ENCODE peak calls at places on chromosomes 6 and 20, in eight cellular contexts. H is bronchial epithelial cell; K is left ventricle myocardium inferior; V is ascending aorta; S is CD8-positive, alpha-beta T cell; G is cardiac fibroblast; I is IMR-90; D is CD8-positive, alpha-beta memory T cell. E is an unnamed sample.

GRCh38 chr20:62615750-62616251 is 26.5 kb upstream of the SLCO4A1 start:
- DNase-seq in D (no peak), K (no peak), S (no peak), V (no peak), G (no peak), H (no peak), I (no peak), E (peak)

GRCh38 chr6:44564906-44565524 is 177.5 kb downstream of the CDC5L start:
- DNase-seq in V (no peak), H (no peak), G (no peak), K (no peak), I (no peak), S (no peak), D (no peak), E (no peak)

GRCh38 chr6:134619789-134620188 is 301.9 kb upstream of the SGK1 start:
- DNase-seq in S (no peak), D (no peak), K (no peak), I (peak), H (peak), G (peak), V (no peak), E (no peak)

GRCh38 chr20:48717095-48717958 is 110.5 kb downstream of the PREX1 start:
- DNase-seq in D (no peak), I (no peak), S (no peak), K (no peak), V (no peak), H (no peak), G (no peak), E (no peak)

GRCh38 chr6:13488015-13488895 is 855 bp upstream of the GFOD1 start:
- DNase-seq in G (peak), D (no peak), H (no peak), V (no peak), I (peak), S (no peak), K (peak), E (peak)

GRCh38 chr20:19012671-19013070 is 199.1 kb downstream of the SCP2D1 start:
- DNase-seq in D (no peak), H (peak), K (no peak), S (no peak), G (peak), V (no peak), I (no peak), E (peak)

GRCh38 chr20:58145506-58146080 is 82.9 kb downstream of the ANKRD60 start:
- DNase-seq in S (no peak), D (no peak), K (no peak), I (no peak), G (no peak), V (no peak), H (no peak), E (no peak)

GRCh38 chr20:45011108-45011526 is 44.8 kb downstream of the STK4 start:
- DNase-seq in S (peak), K (peak), V (no peak), G (peak), I (peak), H (peak), D (peak), E (no peak)

GRCh38 chr6:52049252-52050050 is 38.0 kb downstream of the PKHD1 start:
- DNase-seq in K (no peak), V (no peak), G (peak), S (no peak), D (no peak), I (peak), H (peak), E (no peak)

GRCh38 chr6:30842754-30843610 is 41.3 kb upstream of the DDR1 start:
- DNase-seq in I (no peak), K (no peak), H (no peak), V (no peak), G (no peak), D (no peak), S (no peak), E (no peak)

GRCh38 chr6:89776583-89777233 is 42.9 kb downstream of the MDN1 start:
- DNase-seq in V (no peak), G (no peak), H (peak), D (no peak), K (no peak), S (no peak), I (no peak), E (no peak)

GRCh38 chr6:156977527-156978291 is 200.5 kb downstream of the ARID1B start:
- DNase-seq in G (peak), K (no peak), H (peak), D (no peak), V (no peak), S (no peak), I (peak), E (no peak)

GRCh38 chr20:3315110-3315509 is 76.1 kb upstream of the SLC4A11 start:
- DNase-seq in I (no peak), S (no peak), D (no peak), H (no peak), V (no peak), G (no peak), K (no peak), E (no peak)

GRCh38 chr6:46815130-46815529 is 21.9 kb downstream of the MEP1A start:
- DNase-seq in S (no peak), G (no peak), I (no peak), K (no peak), V (no peak), H (peak), D (no peak), E (no peak)

DNA sequence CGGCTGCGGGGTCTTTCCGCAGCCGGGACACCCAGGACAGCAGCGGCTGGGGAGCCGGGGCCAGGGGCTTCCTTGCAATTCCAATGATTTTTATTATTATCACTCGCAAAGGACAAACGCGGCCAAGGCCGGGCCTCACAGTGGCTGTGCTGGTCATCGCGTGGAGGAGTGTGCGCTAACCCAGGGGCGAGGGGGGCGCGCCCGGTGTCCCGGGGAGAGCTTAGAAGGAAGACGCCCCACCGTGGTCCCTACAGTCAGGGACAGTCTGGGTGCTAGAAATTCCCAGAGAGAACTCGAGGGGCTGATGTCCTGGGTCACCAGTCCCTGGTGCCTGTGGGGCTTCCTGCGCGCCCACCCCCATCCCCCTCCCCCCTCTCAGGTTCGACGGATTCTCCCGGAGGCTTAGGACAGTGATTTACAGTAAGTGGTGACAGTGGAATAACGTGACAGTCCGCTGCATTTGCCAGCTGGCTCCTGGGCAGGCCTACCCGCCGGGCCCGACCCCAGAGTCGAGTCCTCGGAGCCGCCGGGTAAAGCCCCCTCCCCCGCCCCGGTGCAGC is 9.5 kb downstream of the FOXC1 start:
- DNase-seq in K (no peak), G (no peak), I (no peak), H (no peak), D (no peak), S (no peak), V (no peak), E (peak)
- H3K4me3 ChIP-seq in K (peak), G (no peak), I (no peak), H (no peak), D (no peak), S (no peak), V (peak), E (no peak)

GRCh38 chr20:5156670-5157448 is 30.1 kb downstream of the CDS2 start:
- DNase-seq in H (no peak), G (peak), D (no peak), V (no peak), K (no peak), I (peak), S (no peak), E (no peak)
- H3K4me3 ChIP-seq in H (no peak), G (no peak), D (no peak), V (no peak), K (no peak), I (no peak), S (no peak), E (no peak)

DNA sequence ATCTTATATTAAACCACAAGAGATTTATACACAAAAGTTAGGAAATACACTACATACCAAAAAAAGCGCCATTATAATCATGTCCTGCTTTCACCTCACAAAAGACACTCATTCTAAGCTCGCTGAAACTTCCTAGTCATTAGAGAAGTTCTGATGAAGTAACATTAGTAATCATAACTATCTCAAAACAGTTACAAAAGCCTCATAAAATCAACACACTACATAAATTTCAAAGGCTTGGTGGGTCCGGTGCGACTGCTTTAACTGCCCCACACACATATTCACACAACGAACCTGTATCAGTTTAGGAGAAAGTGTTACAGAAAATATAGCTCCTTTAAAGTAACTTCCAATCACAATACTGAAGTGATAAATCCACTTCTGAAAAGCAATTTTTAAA is 1.9 kb downstream of the PHIP start:
- DNase-seq in G (peak), S (no peak), H (peak), K (no peak), I (peak), V (no peak), D (no peak), E (no peak)
- H3K4me3 ChIP-seq in G (peak), S (peak), H (peak), K (peak), I (peak), V (peak), D (peak), E (peak)

GRCh38 chr20:32661820-32662528 is 11.8 kb downstream of the C20orf203 start:
- DNase-seq in K (no peak), H (no peak), D (no peak), I (no peak), G (no peak), V (no peak), S (no peak), E (no peak)
- H3K4me3 ChIP-seq in K (no peak), H (no peak), D (no peak), I (no peak), G (no peak), V (no peak), S (no peak), E (no peak)

GRCh38 chr6:107706516-107706915 is 117.6 kb downstream of the SCML4 start:
- DNase-seq in H (no peak), D (no peak), G (no peak), I (no peak), S (no peak), K (no peak), V (no peak), E (no peak)

GRCh38 chr6:107701231-107701630 is 122.9 kb downstream of the SCML4 start:
- DNase-seq in D (no peak), S (no peak), H (no peak), G (no peak), K (no peak), I (no peak), V (no peak), E (no peak)

GRCh38 chr6:107707346-107708270 is 116.5 kb downstream of the SCML4 start:
- DNase-seq in D (no peak), V (no peak), H (no peak), S (no peak), G (no peak), K (no peak), I (no peak), E (no peak)

GRCh38 chr6:107708435-107708834 is 115.7 kb downstream of the SCML4 start:
- DNase-seq in K (no peak), G (no peak), I (no peak), V (no peak), S (no peak), D (no peak), H (no peak), E (no peak)

GRCh38 chr6:107704377-107705013 is 119.6 kb downstream of the SCML4 start:
- DNase-seq in S (no peak), G (peak), H (peak), V (no peak), K (no peak), I (peak), D (no peak), E (no peak)
- H3K4me3 ChIP-seq in S (no peak), G (peak), H (no peak), V (no peak), K (no peak), I (no peak), D (no peak), E (no peak)

GRCh38 chr6:53671111-53671510 is 5.6 kb upstream of the KLHL31 start:
- DNase-seq in S (no peak), D (no peak), I (peak), K (no peak), V (no peak), G (no peak), H (peak), E (no peak)

GRCh38 chr6:53669592-53669991 is 4.0 kb upstream of the KLHL31 start:
- DNase-seq in K (no peak), S (no peak), D (no peak), H (no peak), I (no peak), V (no peak), G (no peak), E (no peak)

GRCh38 chr6:53672232-53672631 is 6.7 kb upstream of the KLHL31 start:
- DNase-seq in K (no peak), H (no peak), I (no peak), V (no peak), D (no peak), S (no peak), G (no peak), E (no peak)

DNA sequence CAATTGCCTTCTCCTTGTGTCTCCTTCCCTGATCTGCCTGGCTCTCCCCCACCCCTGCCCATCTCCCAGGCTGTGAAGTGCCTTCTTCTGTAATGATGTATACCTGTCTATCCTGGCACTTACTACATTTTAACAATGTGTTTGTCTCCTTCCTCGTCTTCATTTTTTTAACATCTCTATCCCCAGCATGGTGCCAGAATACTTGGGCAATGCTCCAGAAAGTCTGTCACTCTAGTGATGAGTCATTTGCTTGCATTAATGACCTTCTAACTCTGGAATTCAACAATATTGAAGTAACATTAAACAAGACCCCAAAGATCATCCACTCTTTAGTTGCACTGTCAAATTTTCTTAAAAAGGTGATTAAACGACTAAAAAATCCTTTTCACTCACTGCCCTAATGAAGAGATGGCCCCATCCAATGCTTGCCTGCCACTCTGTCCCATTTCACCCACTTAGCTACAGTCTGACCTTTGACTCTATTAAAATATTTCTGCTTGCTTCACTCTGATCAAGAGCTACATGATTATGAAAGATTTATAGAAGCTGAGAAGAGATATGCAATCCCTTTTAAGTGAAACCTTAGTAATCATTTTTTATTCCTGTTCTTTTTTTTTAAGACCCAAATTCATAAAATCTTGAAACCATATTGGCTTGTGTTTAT is 7.7 kb upstream of the KLHL31 start:
- DNase-seq in D (no peak), K (no peak), H (peak), I (peak), G (peak), V (no peak), S (no peak), E (no peak)
- H3K4me3 ChIP-seq in D (no peak), K (no peak), H (no peak), I (no peak), G (no peak), V (no peak), S (no peak), E (no peak)

GRCh38 chr20:36307412-36308317 is 1.5 kb downstream of the DLGAP4 start:
- DNase-seq in G (no peak), V (no peak), I (no peak), K (no peak), S (no peak), D (no peak), H (no peak), E (no peak)
- H3K4me3 ChIP-seq in G (no peak), V (no peak), I (no peak), K (no peak), S (no peak), D (no peak), H (no peak), E (no peak)

GRCh38 chr6:68094070-68094469 is 541.0 kb upstream of the ADGRB3 start:
- DNase-seq in D (no peak), S (no peak), G (no peak), H (no peak), I (no peak), V (no peak), K (no peak), E (no peak)
- H3K4me3 ChIP-seq in D (no peak), S (no peak), G (no peak), H (no peak), I (no peak), V (no peak), K (no peak), E (no peak)

GRCh38 chr6:160973311-160973710 is 18.3 kb upstream of the MAP3K4 start:
- DNase-seq in D (no peak), I (peak), S (no peak), H (no peak), G (peak), K (peak), V (no peak), E (no peak)

GRCh38 chr6:160974304-160974771 is 17.2 kb upstream of the MAP3K4 start:
- DNase-seq in I (peak), G (peak), H (peak), D (no peak), S (no peak), K (peak), V (no peak), E (no peak)

GRCh38 chr6:160972111-160972510 is 19.5 kb upstream of the MAP3K4 start:
- DNase-seq in V (no peak), H (peak), K (no peak), G (peak), S (no peak), I (peak), D (no peak), E (no peak)

GRCh38 chr6:160973856-160974255 is 17.7 kb upstream of the MAP3K4 start:
- DNase-seq in V (no peak), G (peak), K (no peak), H (peak), I (peak), S (no peak), D (no peak), E (no peak)

DNA sequence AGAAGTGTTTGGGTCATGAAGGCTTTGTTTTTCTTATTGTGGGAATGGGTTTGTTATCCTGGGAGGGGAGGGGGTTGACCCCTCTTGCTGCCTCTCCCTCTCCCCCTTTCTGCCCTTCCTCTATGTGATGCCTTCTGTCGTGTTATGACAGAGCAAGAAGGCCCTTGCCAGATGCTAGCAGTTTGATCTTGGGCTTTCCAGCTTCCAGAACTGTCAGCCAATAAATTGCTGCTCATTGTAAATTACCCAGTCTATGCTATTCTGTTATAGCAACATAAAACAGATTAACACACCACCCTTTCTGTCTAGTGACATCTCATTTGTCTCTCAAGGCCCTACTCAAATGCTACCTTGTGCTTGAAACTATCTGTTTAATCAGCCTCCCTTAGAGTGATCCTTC is 16.5 kb upstream of the MAP3K4 start:
- DNase-seq in H (no peak), S (no peak), D (no peak), K (no peak), V (no peak), G (no peak), I (no peak), E (no peak)
- H3K4me3 ChIP-seq in H (no peak), S (no peak), D (no peak), K (no peak), V (no peak), G (no peak), I (no peak), E (no peak)